ENCODE peak calls at places on chromosomes 7 and 10, in six cellular contexts. One of them, this sample, is unnamed.

GRCh38 chr10:55426138-55426537 is 625.1 kb upstream of the PCDH15 start:
- DNase-seq in adrenal gland: no peak
- DNase-seq in kidney epithelial cell: no peak
- DNase-seq in cardiac fibroblast: no peak
- DNase-seq in tibial artery: no peak
- DNase-seq in Peyer's patch: no peak
- DNase-seq in this sample: no peak

GRCh38 chr10:65040796-65041195 is 1519.6 kb downstream of the REEP3 start:
- DNase-seq in cardiac fibroblast: no peak
- DNase-seq in tibial artery: no peak
- DNase-seq in adrenal gland: no peak
- DNase-seq in kidney epithelial cell: no peak
- DNase-seq in Peyer's patch: no peak
- DNase-seq in this sample: no peak

GRCh38 chr7:1019255-1019785 is 25.0 kb upstream of the GPR146 start:
- DNase-seq in kidney epithelial cell: no peak
- DNase-seq in Peyer's patch: no peak
- DNase-seq in cardiac fibroblast: no peak
- DNase-seq in adrenal gland: no peak
- DNase-seq in tibial artery: no peak
- DNase-seq in this sample: no peak

GRCh38 chr7:12436896-12437535 is 33.4 kb upstream of the VWDE start:
- DNase-seq in cardiac fibroblast: peak; percentile 5
- DNase-seq in adrenal gland: no peak
- DNase-seq in kidney epithelial cell: no peak
- DNase-seq in tibial artery: no peak
- DNase-seq in Peyer's patch: no peak
- DNase-seq in this sample: no peak

GRCh38 chr10:6877351-6878066 is 297.4 kb upstream of the PRKCQ start:
- DNase-seq in tibial artery: no peak
- DNase-seq in kidney epithelial cell: no peak
- DNase-seq in Peyer's patch: no peak
- DNase-seq in cardiac fibroblast: no peak
- DNase-seq in adrenal gland: no peak
- DNase-seq in this sample: no peak

GRCh38 chr7:24902276-24902675 is 77.7 kb downstream of the OSBPL3 start:
- DNase-seq in cardiac fibroblast: no peak
- DNase-seq in tibial artery: no peak
- DNase-seq in adrenal gland: no peak
- DNase-seq in Peyer's patch: no peak
- DNase-seq in kidney epithelial cell: no peak
- DNase-seq in this sample: no peak

GRCh38 chr10:36676321-36677169 is 448.9 kb upstream of the ANKRD30A start:
- DNase-seq in Peyer's patch: no peak
- DNase-seq in adrenal gland: no peak
- DNase-seq in tibial artery: no peak
- DNase-seq in kidney epithelial cell: no peak
- DNase-seq in cardiac fibroblast: peak; percentile 45
- DNase-seq in this sample: no peak

GRCh38 chr10:74292871-74293427 is 141.9 kb downstream of the ADK start:
- DNase-seq in kidney epithelial cell: peak; percentile 23
- DNase-seq in cardiac fibroblast: peak; percentile 27
- DNase-seq in adrenal gland: no peak
- DNase-seq in Peyer's patch: no peak
- DNase-seq in tibial artery: no peak
- DNase-seq in this sample: peak; percentile 75

GRCh38 chr10:18197706-18198105 is 57.5 kb downstream of the CACNB2 start:
- DNase-seq in cardiac fibroblast: no peak
- DNase-seq in kidney epithelial cell: no peak
- DNase-seq in Peyer's patch: no peak
- DNase-seq in adrenal gland: no peak
- DNase-seq in tibial artery: no peak
- DNase-seq in this sample: no peak

GRCh38 chr7:48096273-48096672 is 7.2 kb downstream of the UPP1 start:
- DNase-seq in tibial artery: no peak
- DNase-seq in adrenal gland: no peak
- DNase-seq in cardiac fibroblast: no peak
- DNase-seq in Peyer's patch: no peak
- DNase-seq in kidney epithelial cell: no peak
- DNase-seq in this sample: no peak

GRCh38 chr10:44968101-44968886 is 8.7 kb downstream of the RASSF4 start:
- DNase-seq in kidney epithelial cell: no peak
- DNase-seq in tibial artery: peak; percentile 88
- DNase-seq in Peyer's patch: peak; percentile 72
- DNase-seq in cardiac fibroblast: peak; percentile 78
- DNase-seq in adrenal gland: peak; percentile 56
- DNase-seq in this sample: no peak

GRCh38 chr7:150948791-150949251 is 29.3 kb downstream of the KCNH2 start:
- DNase-seq in cardiac fibroblast: no peak
- DNase-seq in kidney epithelial cell: no peak
- DNase-seq in tibial artery: peak; percentile 58
- DNase-seq in adrenal gland: no peak
- DNase-seq in Peyer's patch: peak; percentile 29
- DNase-seq in this sample: no peak

GRCh38 chr10:5618829-5619228 is 47.6 kb downstream of the ASB13 start:
- DNase-seq in kidney epithelial cell: no peak
- DNase-seq in cardiac fibroblast: peak; percentile 55
- DNase-seq in tibial artery: peak; percentile 92
- DNase-seq in Peyer's patch: no peak
- DNase-seq in adrenal gland: no peak
- DNase-seq in this sample: no peak

GRCh38 chr7:31814187-31814586 is 127.2 kb downstream of the PPP1R17 start:
- DNase-seq in Peyer's patch: no peak
- DNase-seq in tibial artery: no peak
- DNase-seq in kidney epithelial cell: no peak
- DNase-seq in cardiac fibroblast: peak; percentile 25
- DNase-seq in adrenal gland: no peak
- DNase-seq in this sample: no peak

GRCh38 chr10:87960230-87960629 is 96.8 kb downstream of the PTEN start:
- DNase-seq in Peyer's patch: no peak
- DNase-seq in adrenal gland: no peak
- DNase-seq in tibial artery: no peak
- DNase-seq in kidney epithelial cell: no peak
- DNase-seq in cardiac fibroblast: no peak
- DNase-seq in this sample: peak; percentile 11

GRCh38 chr7:6530626-6531491 is 20.4 kb downstream of the GRID2IP start:
- DNase-seq in tibial artery: no peak
- DNase-seq in cardiac fibroblast: no peak
- DNase-seq in kidney epithelial cell: no peak
- DNase-seq in adrenal gland: no peak
- DNase-seq in Peyer's patch: peak; percentile 85
- DNase-seq in this sample: no peak

GRCh38 chr7:151550601-151551286 is 31.0 kb upstream of the RHEB start:
- DNase-seq in tibial artery: no peak
- DNase-seq in adrenal gland: no peak
- DNase-seq in Peyer's patch: no peak
- DNase-seq in cardiac fibroblast: peak; percentile 86
- DNase-seq in kidney epithelial cell: peak; percentile 92
- DNase-seq in this sample: peak; percentile 48

GRCh38 chr7:80060218-80060806 is 74.3 kb upstream of the GNAI1 start:
- DNase-seq in cardiac fibroblast: peak; percentile 81
- DNase-seq in tibial artery: no peak
- DNase-seq in Peyer's patch: no peak
- DNase-seq in kidney epithelial cell: no peak
- DNase-seq in adrenal gland: no peak
- DNase-seq in this sample: peak; percentile 72

GRCh38 chr7:29977926-29978652 is 11.5 kb downstream of the SCRN1 start:
- DNase-seq in kidney epithelial cell: no peak
- DNase-seq in Peyer's patch: no peak
- DNase-seq in adrenal gland: no peak
- DNase-seq in tibial artery: no peak
- DNase-seq in cardiac fibroblast: no peak
- DNase-seq in this sample: no peak

GRCh38 chr7:100191775-100192174 is 14.1 kb downstream of the STAG3 start:
- DNase-seq in cardiac fibroblast: peak; percentile 52
- DNase-seq in adrenal gland: no peak
- DNase-seq in tibial artery: no peak
- DNase-seq in Peyer's patch: no peak
- DNase-seq in kidney epithelial cell: no peak
- DNase-seq in this sample: no peak

GRCh38 chr10:110279062-110279986 is 25.4 kb downstream of the SMNDC1 start:
- DNase-seq in Peyer's patch: peak; percentile 76
- DNase-seq in adrenal gland: peak; percentile 80
- DNase-seq in tibial artery: no peak
- DNase-seq in cardiac fibroblast: peak; percentile 84
- DNase-seq in kidney epithelial cell: peak; percentile 32
- DNase-seq in this sample: peak; percentile 55

GRCh38 chr7:122618603-122619189 is 80.2 kb downstream of the RNF133 start:
- DNase-seq in adrenal gland: no peak
- DNase-seq in kidney epithelial cell: no peak
- DNase-seq in tibial artery: no peak
- DNase-seq in cardiac fibroblast: no peak
- DNase-seq in Peyer's patch: no peak
- DNase-seq in this sample: no peak

GRCh38 chr10:75497997-75498797 is 66.8 kb downstream of the LRMDA start:
- DNase-seq in Peyer's patch: no peak
- DNase-seq in kidney epithelial cell: no peak
- DNase-seq in cardiac fibroblast: peak; percentile 62
- DNase-seq in tibial artery: no peak
- DNase-seq in adrenal gland: peak; percentile 87
- DNase-seq in this sample: no peak

GRCh38 chr10:72186633-72187330 is 29.0 kb upstream of the ANAPC16 start:
- DNase-seq in kidney epithelial cell: no peak
- DNase-seq in cardiac fibroblast: peak; percentile 96
- DNase-seq in tibial artery: no peak
- DNase-seq in adrenal gland: peak; percentile 41
- DNase-seq in Peyer's patch: no peak
- DNase-seq in this sample: no peak

GRCh38 chr10:28954211-28954610 is 276.9 kb downstream of the BAMBI start:
- DNase-seq in cardiac fibroblast: peak; percentile 32
- DNase-seq in tibial artery: no peak
- DNase-seq in Peyer's patch: no peak
- DNase-seq in adrenal gland: no peak
- DNase-seq in kidney epithelial cell: no peak
- DNase-seq in this sample: no peak

GRCh38 chr7:2640858-2641257 is 9.1 kb downstream of the TTYH3 start:
- DNase-seq in cardiac fibroblast: no peak
- DNase-seq in Peyer's patch: no peak
- DNase-seq in kidney epithelial cell: no peak
- DNase-seq in tibial artery: no peak
- DNase-seq in adrenal gland: peak; percentile 53
- DNase-seq in this sample: no peak

GRCh38 chr7:148747274-148747673 is 48.6 kb downstream of the CUL1 start:
- DNase-seq in cardiac fibroblast: no peak
- DNase-seq in kidney epithelial cell: no peak
- DNase-seq in Peyer's patch: no peak
- DNase-seq in adrenal gland: no peak
- DNase-seq in tibial artery: no peak
- DNase-seq in this sample: no peak

GRCh38 chr7:157753713-157754415 is 417.1 kb downstream of the DNAJB6 start:
- DNase-seq in tibial artery: peak; percentile 59
- DNase-seq in Peyer's patch: no peak
- DNase-seq in cardiac fibroblast: no peak
- DNase-seq in adrenal gland: no peak
- DNase-seq in kidney epithelial cell: no peak
- DNase-seq in this sample: no peak

GRCh38 chr7:16433568-16434122 is 12.3 kb upstream of the CRPPA start:
- DNase-seq in kidney epithelial cell: no peak
- DNase-seq in Peyer's patch: no peak
- DNase-seq in cardiac fibroblast: no peak
- DNase-seq in adrenal gland: no peak
- DNase-seq in tibial artery: no peak
- DNase-seq in this sample: no peak

GRCh38 chr7:16436306-16436705 is 15.0 kb upstream of the CRPPA start:
- DNase-seq in kidney epithelial cell: no peak
- DNase-seq in cardiac fibroblast: no peak
- DNase-seq in Peyer's patch: no peak
- DNase-seq in adrenal gland: no peak
- DNase-seq in tibial artery: no peak
- DNase-seq in this sample: no peak

DNA sequence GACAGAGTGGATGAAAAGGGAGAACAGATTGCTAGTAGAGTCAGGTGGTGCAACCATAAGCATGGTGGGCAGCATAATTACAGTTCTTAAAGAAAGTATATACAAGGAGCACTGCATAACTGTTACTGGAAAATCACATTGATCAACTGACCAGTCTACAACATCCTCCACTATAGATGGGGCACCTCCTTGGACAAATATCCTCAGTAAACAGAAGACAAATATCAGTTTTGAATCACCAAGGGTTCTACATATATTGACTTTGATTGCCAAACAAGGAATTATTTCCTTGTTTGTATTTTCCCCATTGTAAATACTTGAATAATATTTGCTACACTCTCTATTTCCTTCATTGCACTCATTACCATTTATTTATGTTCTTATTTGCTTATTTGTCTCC is 17.6 kb upstream of the CRPPA start:
- DNase-seq in adrenal gland: no peak
- DNase-seq in Peyer's patch: no peak
- DNase-seq in tibial artery: no peak
- DNase-seq in cardiac fibroblast: no peak
- DNase-seq in kidney epithelial cell: no peak
- DNase-seq in this sample: no peak
- H3K4me3 ChIP-seq in adrenal gland: no peak overlapping the region
- H3K4me3 ChIP-seq in Peyer's patch: no peak overlapping the region
- H3K4me3 ChIP-seq in tibial artery: no peak overlapping the region
- H3K4me3 ChIP-seq in cardiac fibroblast: no peak overlapping the region
- H3K4me3 ChIP-seq in kidney epithelial cell: no peak overlapping the region
- H3K4me3 ChIP-seq in this sample: no peak overlapping the region

GRCh38 chr10:119725550-119726290 is at the start of gene INPP5F:
- DNase-seq in adrenal gland: peak; percentile 99
- DNase-seq in Peyer's patch: peak; percentile 100
- DNase-seq in cardiac fibroblast: peak; percentile 98
- DNase-seq in kidney epithelial cell: peak; percentile 75
- DNase-seq in tibial artery: peak; percentile 100
- DNase-seq in this sample: peak; percentile 92
- TF ChIP-seq CTCF in adrenal gland: peak; percentile 48
- TF ChIP-seq CTCF in Peyer's patch: peak; percentile 13
- TF ChIP-seq CTCF in cardiac fibroblast: peak; percentile 1
- TF ChIP-seq CTCF in kidney epithelial cell: no peak
- TF ChIP-seq CTCF in tibial artery: peak; percentile 28
- TF ChIP-seq CTCF in this sample: peak; percentile 8

DNA sequence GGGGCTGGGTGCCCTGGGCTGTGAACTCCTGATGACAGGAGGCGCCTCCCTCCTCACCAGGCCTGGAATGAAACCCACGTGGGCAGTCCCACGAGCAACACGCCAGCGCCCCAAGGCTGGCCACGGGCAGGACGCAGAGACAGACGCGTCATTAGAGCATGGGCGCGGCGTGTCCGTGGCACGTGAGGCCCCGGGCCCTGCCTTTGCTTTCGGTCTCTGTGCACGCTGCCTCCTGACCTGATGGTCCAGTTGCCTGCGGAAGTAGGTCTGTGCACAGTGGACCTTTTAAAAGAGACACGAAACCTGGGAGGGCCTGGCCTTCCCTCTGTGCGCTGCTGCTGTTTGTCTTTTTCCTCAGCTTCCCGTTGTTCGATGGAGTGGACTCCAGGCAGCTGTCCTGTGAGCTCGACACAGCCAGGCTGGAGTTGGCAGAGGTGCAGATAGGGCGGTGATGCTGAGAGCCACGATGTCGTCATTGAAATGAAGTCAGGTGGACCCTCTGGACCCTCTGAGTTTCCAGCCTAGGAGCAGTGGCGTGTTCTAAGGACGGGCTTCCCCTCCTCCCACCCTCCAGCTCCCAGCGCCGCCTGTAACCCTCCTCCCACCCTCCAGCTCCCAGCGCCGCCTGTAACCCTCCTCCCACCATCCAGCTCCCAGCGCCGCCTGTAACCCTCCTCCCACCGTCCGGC is 40.1 kb upstream of the CFAP46 start:
- DNase-seq in tibial artery: no peak
- DNase-seq in Peyer's patch: no peak
- DNase-seq in adrenal gland: no peak
- DNase-seq in kidney epithelial cell: no peak
- DNase-seq in cardiac fibroblast: peak; percentile 51
- DNase-seq in this sample: no peak
- H3K4me3 ChIP-seq in tibial artery: no peak overlapping the region
- H3K4me3 ChIP-seq in Peyer's patch: no peak overlapping the region
- H3K4me3 ChIP-seq in adrenal gland: no peak overlapping the region
- H3K4me3 ChIP-seq in kidney epithelial cell: no peak overlapping the region
- H3K4me3 ChIP-seq in cardiac fibroblast: no peak overlapping the region
- H3K4me3 ChIP-seq in this sample: no peak overlapping the region

GRCh38 chr10:124565565-124566221 is 104.1 kb downstream of the LHPP start:
- DNase-seq in tibial artery: peak; percentile 63
- DNase-seq in Peyer's patch: no peak
- DNase-seq in adrenal gland: no peak
- DNase-seq in cardiac fibroblast: peak; percentile 14
- DNase-seq in kidney epithelial cell: peak; percentile 4
- DNase-seq in this sample: no peak
- TF ChIP-seq CTCF in tibial artery: peak; percentile 31
- TF ChIP-seq CTCF in Peyer's patch: no peak
- TF ChIP-seq CTCF in adrenal gland: peak; percentile 28
- TF ChIP-seq CTCF in cardiac fibroblast: peak; percentile 55
- TF ChIP-seq CTCF in kidney epithelial cell: peak; percentile 59
- TF ChIP-seq CTCF in this sample: peak; percentile 30